ENCODE peak calls at places on chromosomes 16 and 17, in seven cellular contexts. One of them, this sample, is unnamed.

GRCh38 chr17:48500435-48501426 is 30.1 kb downstream of the HOXB1 start:
- DNase-seq in mucosa of gallbladder: no peak
- DNase-seq in astrocyte of the spinal cord: peak
- DNase-seq in activated T-cell treated with anti-CD3 and anti-CD28 coated beads for 48 hours: no peak
- DNase-seq in CD4-positive, alpha-beta T cell: no peak
- DNase-seq in stimulated activated naive CD8-positive, alpha-beta T cell treated with anti-CD3 and anti-CD28 coated beads, Interleukin-15, Interleukin-2, amounts not matched to agents 100 U/mL and 50 U/mL, for 24 hours: no peak
- DNase-seq in left ventricle myocardium superior: no peak
- DNase-seq in this sample: no peak

GRCh38 chr16:8756755-8757154 is 40.7 kb downstream of the TMEM186 start:
- DNase-seq in activated T-cell treated with anti-CD3 and anti-CD28 coated beads for 48 hours: no peak
- DNase-seq in stimulated activated naive CD8-positive, alpha-beta T cell treated with anti-CD3 and anti-CD28 coated beads, Interleukin-15, Interleukin-2, amounts not matched to agents 100 U/mL and 50 U/mL, for 24 hours: no peak
- DNase-seq in left ventricle myocardium superior: no peak
- DNase-seq in CD4-positive, alpha-beta T cell: no peak
- DNase-seq in astrocyte of the spinal cord: no peak
- DNase-seq in mucosa of gallbladder: no peak
- DNase-seq in this sample: no peak

GRCh38 chr17:76997981-76998531 is 129.9 kb downstream of the MGAT5B start:
- DNase-seq in CD4-positive, alpha-beta T cell: peak
- DNase-seq in left ventricle myocardium superior: no peak
- DNase-seq in activated T-cell treated with anti-CD3 and anti-CD28 coated beads for 48 hours: no peak
- DNase-seq in stimulated activated naive CD8-positive, alpha-beta T cell treated with anti-CD3 and anti-CD28 coated beads, Interleukin-15, Interleukin-2, amounts not matched to agents 100 U/mL and 50 U/mL, for 24 hours: peak
- DNase-seq in mucosa of gallbladder: no peak
- DNase-seq in astrocyte of the spinal cord: peak
- DNase-seq in this sample: no peak

GRCh38 chr16:15958703-15959348 is 9.4 kb downstream of the ABCC1 start:
- DNase-seq in stimulated activated naive CD8-positive, alpha-beta T cell treated with anti-CD3 and anti-CD28 coated beads, Interleukin-15, Interleukin-2, amounts not matched to agents 100 U/mL and 50 U/mL, for 24 hours: no peak
- DNase-seq in CD4-positive, alpha-beta T cell: no peak
- DNase-seq in left ventricle myocardium superior: no peak
- DNase-seq in mucosa of gallbladder: no peak
- DNase-seq in astrocyte of the spinal cord: no peak
- DNase-seq in activated T-cell treated with anti-CD3 and anti-CD28 coated beads for 48 hours: no peak
- DNase-seq in this sample: no peak

GRCh38 chr16:4500283-4500682 is 24.1 kb downstream of the HMOX2 start:
- DNase-seq in mucosa of gallbladder: peak
- DNase-seq in left ventricle myocardium superior: no peak
- DNase-seq in astrocyte of the spinal cord: peak
- DNase-seq in CD4-positive, alpha-beta T cell: no peak
- DNase-seq in stimulated activated naive CD8-positive, alpha-beta T cell treated with anti-CD3 and anti-CD28 coated beads, Interleukin-15, Interleukin-2, amounts not matched to agents 100 U/mL and 50 U/mL, for 24 hours: no peak
- DNase-seq in activated T-cell treated with anti-CD3 and anti-CD28 coated beads for 48 hours: no peak
- DNase-seq in this sample: peak

GRCh38 chr17:38447502-38448095 is 19.3 kb downstream of the ARHGAP23 start:
- DNase-seq in CD4-positive, alpha-beta T cell: no peak
- DNase-seq in mucosa of gallbladder: no peak
- DNase-seq in stimulated activated naive CD8-positive, alpha-beta T cell treated with anti-CD3 and anti-CD28 coated beads, Interleukin-15, Interleukin-2, amounts not matched to agents 100 U/mL and 50 U/mL, for 24 hours: no peak
- DNase-seq in activated T-cell treated with anti-CD3 and anti-CD28 coated beads for 48 hours: no peak
- DNase-seq in astrocyte of the spinal cord: peak
- DNase-seq in left ventricle myocardium superior: no peak
- DNase-seq in this sample: no peak

GRCh38 chr17:57401556-57402488 is 145.5 kb downstream of the MSI2 start:
- DNase-seq in stimulated activated naive CD8-positive, alpha-beta T cell treated with anti-CD3 and anti-CD28 coated beads, Interleukin-15, Interleukin-2, amounts not matched to agents 100 U/mL and 50 U/mL, for 24 hours: no peak
- DNase-seq in activated T-cell treated with anti-CD3 and anti-CD28 coated beads for 48 hours: no peak
- DNase-seq in astrocyte of the spinal cord: no peak
- DNase-seq in left ventricle myocardium superior: no peak
- DNase-seq in mucosa of gallbladder: no peak
- DNase-seq in CD4-positive, alpha-beta T cell: no peak
- DNase-seq in this sample: no peak

GRCh38 chr17:74199306-74200092 is 4.0 kb upstream of the RPL38 start:
- DNase-seq in mucosa of gallbladder: peak
- DNase-seq in astrocyte of the spinal cord: peak
- DNase-seq in stimulated activated naive CD8-positive, alpha-beta T cell treated with anti-CD3 and anti-CD28 coated beads, Interleukin-15, Interleukin-2, amounts not matched to agents 100 U/mL and 50 U/mL, for 24 hours: peak
- DNase-seq in CD4-positive, alpha-beta T cell: peak
- DNase-seq in activated T-cell treated with anti-CD3 and anti-CD28 coated beads for 48 hours: peak
- DNase-seq in left ventricle myocardium superior: peak
- DNase-seq in this sample: peak

GRCh38 chr16:85157813-85158701 is 45.8 kb upstream of the CIBAR2 start:
- DNase-seq in activated T-cell treated with anti-CD3 and anti-CD28 coated beads for 48 hours: no peak
- DNase-seq in astrocyte of the spinal cord: no peak
- DNase-seq in mucosa of gallbladder: no peak
- DNase-seq in left ventricle myocardium superior: peak
- DNase-seq in stimulated activated naive CD8-positive, alpha-beta T cell treated with anti-CD3 and anti-CD28 coated beads, Interleukin-15, Interleukin-2, amounts not matched to agents 100 U/mL and 50 U/mL, for 24 hours: peak
- DNase-seq in CD4-positive, alpha-beta T cell: peak
- DNase-seq in this sample: no peak

GRCh38 chr16:69187891-69188451 is 1.0 kb downstream of the SNTB2 start:
- DNase-seq in astrocyte of the spinal cord: peak
- DNase-seq in left ventricle myocardium superior: peak
- DNase-seq in CD4-positive, alpha-beta T cell: peak
- DNase-seq in mucosa of gallbladder: peak
- DNase-seq in stimulated activated naive CD8-positive, alpha-beta T cell treated with anti-CD3 and anti-CD28 coated beads, Interleukin-15, Interleukin-2, amounts not matched to agents 100 U/mL and 50 U/mL, for 24 hours: peak
- DNase-seq in activated T-cell treated with anti-CD3 and anti-CD28 coated beads for 48 hours: peak
- DNase-seq in this sample: peak

GRCh38 chr16:73196670-73197069 is 148.7 kb upstream of the ZFHX3 start:
- DNase-seq in CD4-positive, alpha-beta T cell: no peak
- DNase-seq in astrocyte of the spinal cord: peak
- DNase-seq in activated T-cell treated with anti-CD3 and anti-CD28 coated beads for 48 hours: peak
- DNase-seq in stimulated activated naive CD8-positive, alpha-beta T cell treated with anti-CD3 and anti-CD28 coated beads, Interleukin-15, Interleukin-2, amounts not matched to agents 100 U/mL and 50 U/mL, for 24 hours: peak
- DNase-seq in mucosa of gallbladder: peak
- DNase-seq in left ventricle myocardium superior: peak
- DNase-seq in this sample: peak

GRCh38 chr16:28193530-28194423 is 18.0 kb downstream of the XPO6 start:
- DNase-seq in astrocyte of the spinal cord: peak
- DNase-seq in left ventricle myocardium superior: no peak
- DNase-seq in activated T-cell treated with anti-CD3 and anti-CD28 coated beads for 48 hours: no peak
- DNase-seq in CD4-positive, alpha-beta T cell: no peak
- DNase-seq in stimulated activated naive CD8-positive, alpha-beta T cell treated with anti-CD3 and anti-CD28 coated beads, Interleukin-15, Interleukin-2, amounts not matched to agents 100 U/mL and 50 U/mL, for 24 hours: peak
- DNase-seq in mucosa of gallbladder: no peak
- DNase-seq in this sample: no peak

GRCh38 chr17:36935681-36936454 is 1.4 kb upstream of the LHX1 start:
- DNase-seq in left ventricle myocardium superior: no peak
- DNase-seq in astrocyte of the spinal cord: no peak
- DNase-seq in CD4-positive, alpha-beta T cell: no peak
- DNase-seq in mucosa of gallbladder: no peak
- DNase-seq in activated T-cell treated with anti-CD3 and anti-CD28 coated beads for 48 hours: no peak
- DNase-seq in stimulated activated naive CD8-positive, alpha-beta T cell treated with anti-CD3 and anti-CD28 coated beads, Interleukin-15, Interleukin-2, amounts not matched to agents 100 U/mL and 50 U/mL, for 24 hours: no peak
- DNase-seq in this sample: no peak